ENCODE peak calls at places on chromosomes 3 and 15, in six cellular contexts. Y, E, M, R, L and Q are unnamed samples.

GRCh38 chr3:125310623-125311076 is 64.5 kb downstream of the ZNF148 start:
- DNase-seq in Y (no peak), E (peak), M (no peak), R (no peak), L (no peak), Q (peak)

GRCh38 chr3:185559706-185560090 is 7.3 kb upstream of the LIPH start:
- DNase-seq in Y (no peak), E (no peak), M (no peak), R (no peak), L (no peak), Q (no peak)

GRCh38 chr3:171682743-171683142 is 127.5 kb downstream of the PLD1 start:
- DNase-seq in Y (no peak), E (no peak), M (no peak), R (no peak), L (no peak), Q (no peak)

GRCh38 chr15:76328962-76329361 is 7.6 kb upstream of the ISL2 start:
- DNase-seq in Y (no peak), E (no peak), M (peak), R (no peak), L (no peak), Q (no peak)

GRCh38 chr3:122074621-122075265 is 19.6 kb downstream of the CD86 start:
- DNase-seq in Y (peak), E (no peak), M (no peak), R (no peak), L (no peak), Q (no peak)

GRCh38 chr3:4139462-4140140 is 163.6 kb upstream of the SETMAR start:
- DNase-seq in Y (no peak), E (no peak), M (no peak), R (no peak), L (no peak), Q (no peak)

GRCh38 chr3:111915905-111916304 is 56.8 kb downstream of the PHLDB2 start:
- DNase-seq in Y (no peak), E (no peak), M (peak), R (peak), L (no peak), Q (no peak)

GRCh38 chr3:22713936-22714335 is 489.2 kb upstream of the UBE2E2 start:
- DNase-seq in Y (no peak), E (no peak), M (peak), R (peak), L (no peak), Q (peak)

GRCh38 chr3:10599444-10599843 is 94.1 kb upstream of the ATP2B2 start:
- DNase-seq in Y (no peak), E (no peak), M (no peak), R (no peak), L (no peak), Q (no peak)

GRCh38 chr3:198107840-198108734 is 148.1 kb downstream of the LMLN start:
- DNase-seq in Y (no peak), E (no peak), M (peak), R (no peak), L (no peak), Q (peak)

GRCh38 chr3:193780810-193781472 is 187.9 kb downstream of the OPA1 start:
- DNase-seq in Y (peak), E (no peak), M (peak), R (peak), L (no peak), Q (peak)

GRCh38 chr3:15332405-15333098 is at the start of gene SH3BP5:
- DNase-seq in Y (peak), E (peak), M (peak), R (peak), L (no peak), Q (peak)

GRCh38 chr3:63061449-63061848 is 186.2 kb upstream of the CADPS start:
- DNase-seq in Y (no peak), E (no peak), M (no peak), R (no peak), L (no peak), Q (no peak)

GRCh38 chr3:47443611-47443995 is 32.1 kb downstream of the SCAP start:
- DNase-seq in Y (no peak), E (no peak), M (no peak), R (no peak), L (no peak), Q (peak)

GRCh38 chr3:44173263-44173662 is 68.4 kb upstream of the TOPAZ1 start:
- DNase-seq in Y (no peak), E (no peak), M (no peak), R (no peak), L (no peak), Q (no peak)

GRCh38 chr3:43423142-43423541 is 136.8 kb downstream of the SNRK start:
- DNase-seq in Y (peak), E (no peak), M (peak), R (peak), L (no peak), Q (peak)

GRCh38 chr15:60618206-60618605 is 139.3 kb upstream of the ICE2 start:
- DNase-seq in Y (no peak), E (no peak), M (no peak), R (no peak), L (no peak), Q (no peak)

GRCh38 chr3:99637381-99638111 is 848 bp upstream of the COL8A1 start:
- DNase-seq in Y (peak), E (no peak), M (peak), R (peak), L (no peak), Q (peak)

GRCh38 chr15:49815937-49816336 is 195.1 kb downstream of the DTWD1 start:
- DNase-seq in Y (no peak), E (no peak), M (peak), R (peak), L (peak), Q (peak)

GRCh38 chr3:7977245-7978103 is 524.1 kb upstream of the LMCD1 start:
- DNase-seq in Y (no peak), E (no peak), M (peak), R (peak), L (no peak), Q (no peak)

GRCh38 chr3:5572168-5572567 is 384.7 kb downstream of the EDEM1 start:
- DNase-seq in Y (no peak), E (no peak), M (no peak), R (no peak), L (no peak), Q (no peak)

GRCh38 chr15:63041982-63042878 is at the start of gene TPM1:
- DNase-seq in Y (peak), E (no peak), M (peak), R (peak), L (peak), Q (peak)

GRCh38 chr15:79257454-79257853 is 25.1 kb upstream of the ANKRD34C start:
- DNase-seq in Y (no peak), E (no peak), M (no peak), R (no peak), L (no peak), Q (no peak)

GRCh38 chr3:13530241-13531009 is 18.5 kb upstream of the FBLN2 start:
- DNase-seq in Y (no peak), E (no peak), M (no peak), R (no peak), L (no peak), Q (no peak)

GRCh38 chr3:71119171-71119570 is 464.4 kb downstream of the FOXP1 start:
- DNase-seq in Y (no peak), E (no peak), M (peak), R (peak), L (no peak), Q (no peak)

GRCh38 chr3:133949438-133949837 is 53.8 kb upstream of the RAB6B start:
- DNase-seq in Y (no peak), E (no peak), M (peak), R (no peak), L (no peak), Q (no peak)

GRCh38 chr3:187746479-187747335 is 1.4 kb upstream of the BCL6 start:
- DNase-seq in Y (no peak), E (no peak), M (peak), R (peak), L (no peak), Q (no peak)
- H3K4me3 ChIP-seq in Y (peak), E (peak), M (peak), R (peak), L (peak), Q (peak)

DNA sequence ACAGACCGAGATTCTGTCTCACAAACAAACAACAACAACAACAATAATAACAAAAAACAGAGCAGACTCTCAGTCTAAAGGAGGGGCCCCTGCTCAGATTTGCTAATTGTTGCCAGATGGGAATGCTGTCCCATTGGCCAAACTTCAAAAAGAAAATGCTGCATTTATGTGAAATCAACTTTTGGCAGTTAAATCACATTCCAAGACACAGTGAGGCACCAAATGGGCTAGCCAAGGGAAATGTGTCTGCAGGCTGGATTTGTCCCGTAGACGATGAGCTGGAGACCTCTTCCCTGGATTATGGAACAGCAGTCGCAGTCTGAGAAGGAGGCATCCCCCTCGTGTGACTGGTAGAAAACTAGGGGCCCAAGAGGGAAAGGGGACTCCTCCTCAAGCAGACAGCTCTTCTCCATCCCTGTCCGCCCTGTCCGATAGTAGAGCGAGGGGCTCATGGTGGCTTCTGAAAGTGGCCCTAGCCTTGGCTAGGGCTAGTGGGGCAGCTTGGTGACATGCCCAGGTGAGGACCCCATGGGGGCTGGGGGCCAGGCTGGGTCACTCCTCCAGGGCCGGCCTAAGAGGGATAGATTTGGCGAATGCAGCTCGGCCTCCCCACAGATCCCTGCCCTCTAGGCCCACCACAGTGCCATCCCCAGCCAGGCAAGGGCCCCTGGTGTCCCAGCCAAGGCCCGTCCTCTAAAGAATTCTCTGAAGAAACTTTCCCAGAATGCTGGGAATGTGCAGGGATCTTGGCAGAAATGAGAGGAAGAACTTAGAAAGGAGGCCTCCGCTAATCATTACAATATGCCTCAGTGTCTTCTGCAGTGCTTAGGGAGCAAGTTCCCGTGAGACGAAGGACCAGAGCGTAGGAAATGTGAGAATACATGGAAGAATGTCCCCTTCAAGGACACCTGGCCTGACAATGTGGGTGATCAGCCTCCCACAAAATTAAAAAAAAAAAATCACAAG is 2.0 kb downstream of the SLC22A14 start:
- DNase-seq in Y (no peak), E (no peak), M (peak), R (peak), L (peak), Q (peak)
- H3K4me3 ChIP-seq in Y (no peak), E (no peak), M (no peak), R (no peak), L (no peak), Q (no peak)

GRCh38 chr3:52813810-52814209 is 16.7 kb downstream of the ITIH4 start:
- DNase-seq in Y (no peak), E (no peak), M (no peak), R (no peak), L (no peak), Q (no peak)

GRCh38 chr3:52809821-52810377 is 15.3 kb downstream of the ITIH3 start:
- DNase-seq in Y (no peak), E (no peak), M (no peak), R (no peak), L (no peak), Q (no peak)

GRCh38 chr3:52811452-52812011 is 16.9 kb downstream of the ITIH3 start:
- DNase-seq in Y (no peak), E (no peak), M (no peak), R (no peak), L (no peak), Q (no peak)

GRCh38 chr3:52809149-52809548 is 14.6 kb downstream of the ITIH3 start:
- DNase-seq in Y (no peak), E (no peak), M (no peak), R (no peak), L (no peak), Q (no peak)

GRCh38 chr3:52810923-52811322 is 16.3 kb downstream of the ITIH3 start:
- DNase-seq in Y (no peak), E (no peak), M (no peak), R (no peak), L (no peak), Q (no peak)
- H3K4me3 ChIP-seq in Y (no peak), E (no peak), M (no peak), R (no peak), L (no peak), Q (no peak)

GRCh38 chr3:59754456-59754855 is 704.6 kb upstream of the CFAP20DC start:
- DNase-seq in Y (no peak), E (no peak), M (peak), R (no peak), L (no peak), Q (no peak)

GRCh38 chr3:59750391-59750790 is 700.6 kb upstream of the CFAP20DC start:
- DNase-seq in Y (no peak), E (no peak), M (no peak), R (no peak), L (no peak), Q (no peak)

GRCh38 chr3:59753805-59754204 is 704.0 kb upstream of the CFAP20DC start:
- DNase-seq in Y (no peak), E (no peak), M (no peak), R (no peak), L (no peak), Q (no peak)

GRCh38 chr3:59751606-59752005 is 701.8 kb upstream of the CFAP20DC start:
- DNase-seq in Y (no peak), E (no peak), M (no peak), R (no peak), L (no peak), Q (no peak)

GRCh38 chr3:59752925-59753324 is 703.1 kb upstream of the CFAP20DC start:
- DNase-seq in Y (no peak), E (no peak), M (no peak), R (no peak), L (no peak), Q (no peak)
- H3K4me3 ChIP-seq in Y (no peak), E (no peak), M (no peak), R (no peak), L (no peak), Q (no peak)

GRCh38 chr3:54427951-54428871 is 305.9 kb downstream of the CACNA2D3 start:
- DNase-seq in Y (peak), E (no peak), M (peak), R (peak), L (peak), Q (peak)
- H3K4me3 ChIP-seq in Y (no peak), E (no peak), M (no peak), R (no peak), L (peak), Q (no peak)